ENCODE peak calls at places on chromosomes 12 and 14, in four cellular contexts. B is GM23248, C is PC-3, A is IMR-90. Z is an unnamed sample. For H3K4me1, the result is how much of the 10 kb centered on the place peaks cover.

GRCh38 chr12:59972941-59973340 is 377.1 kb downstream of the SLC16A7 start:
- DNase-seq in A (peak), B (peak), C (peak), Z (peak)

GRCh38 chr12:60522684-60523083 is 926.9 kb downstream of the SLC16A7 start:
- DNase-seq in A (no peak), B (no peak), C (no peak), Z (no peak)

GRCh38 chr14:74324945-74325361 is 22.2 kb upstream of the ABCD4 start:
- DNase-seq in A (peak), B (peak), C (peak), Z (peak)

GRCh38 chr14:57486767-57487379 is 6.8 kb downstream of the CCDC198 start:
- DNase-seq in B (peak), A (peak), C (peak), Z (peak)

GRCh38 chr14:40113671-40114070 is 681.4 kb upstream of the FBXO33 start:
- DNase-seq in A (no peak), C (no peak), B (no peak), Z (no peak)

GRCh38 chr14:96274122-96274910 is 18.3 kb downstream of the BDKRB1 start:
- DNase-seq in C (no peak), A (peak), B (peak), Z (peak)

GRCh38 chr12:7951671-7952070 is 15.7 kb upstream of the SLC2A3 start:
- DNase-seq in B (peak), C (no peak), A (no peak), Z (no peak)

GRCh38 chr12:104702565-104703139 is 245.9 kb downstream of the CHST11 start:
- DNase-seq in A (no peak), C (no peak), B (peak), Z (no peak)

GRCh38 chr12:71456316-71456715 is 16.7 kb downstream of the LGR5 start:
- DNase-seq in C (no peak), A (no peak), B (no peak), Z (no peak)

GRCh38 chr12:101939856-101940265 is 62.5 kb downstream of the DRAM1 start:
- DNase-seq in B (peak), A (peak), C (peak), Z (peak)

GRCh38 chr12:1533602-1534304 is 60.6 kb downstream of the FBXL14 start:
- DNase-seq in A (peak), B (peak), C (no peak), Z (no peak)

GRCh38 chr12:63841611-63842010 is 2.9 kb upstream of the SRGAP1 start:
- DNase-seq in A (peak), C (no peak), B (peak), Z (no peak)

GRCh38 chr12:42135264-42135814 is 9.3 kb downstream of the GXYLT1 start:
- DNase-seq in A (peak), C (peak), B (peak), Z (peak)

GRCh38 chr14:50955373-50956043 is 11.2 kb upstream of the PYGL start:
- DNase-seq in A (peak), B (peak), C (peak), Z (peak)

GRCh38 chr12:111450676-111451075 is 45.0 kb downstream of the SH2B3 start:
- DNase-seq in C (no peak), B (no peak), A (no peak), Z (no peak)

GRCh38 chr14:32075636-32076277 is 1.3 kb upstream of the ARHGAP5 start:
- DNase-seq in A (peak), B (peak), C (peak), Z (peak)

GRCh38 chr12:55847033-55847432 is 4.3 kb upstream of the MMP19 start:
- DNase-seq in A (peak), B (peak), C (no peak), Z (peak)

GRCh38 chr14:92729632-92730358 is 18.6 kb downstream of the LGMN start:
- DNase-seq in C (peak), A (peak), B (peak), Z (peak)

GRCh38 chr12:53219116-53219955 is 12.3 kb upstream of the ITGB7 start:
- DNase-seq in C (peak), A (peak), B (peak), Z (peak)

GRCh38 chr12:21769311-21769710 is 5.2 kb downstream of the KCNJ8 start:
- DNase-seq in B (peak), C (no peak), A (peak), Z (no peak)

GRCh38 chr12:14416658-14417057 is 51.2 kb downstream of the ATF7IP start:
- DNase-seq in C (peak), B (peak), A (peak), Z (peak)

GRCh38 chr12:102953221-102953620 is 4.3 kb upstream of the ASCL1 start:
- DNase-seq in C (no peak), B (no peak), A (no peak), Z (no peak)

GRCh38 chr12:92357584-92358261 is 212.1 kb upstream of the BTG1 start:
- DNase-seq in C (no peak), A (no peak), B (no peak), Z (no peak)

GRCh38 chr12:113171543-113171942 is 13.7 kb downstream of the DDX54 start:
- DNase-seq in C (no peak), A (no peak), B (no peak), Z (no peak)

GRCh38 chr12:13386269-13387039 is 189.9 kb downstream of the EMP1 start:
- DNase-seq in A (no peak), C (peak), B (no peak), Z (no peak)

GRCh38 chr12:100824476-100824875 is 29.9 kb downstream of the ANO4 start:
- DNase-seq in B (no peak), A (no peak), C (no peak), Z (no peak)

GRCh38 chr14:99280041-99280731 is 8.2 kb upstream of the BCL11B start:
- DNase-seq in B (no peak), A (no peak), C (no peak), Z (no peak)

GRCh38 chr14:68459480-68460136 is 333.3 kb downstream of the ZFP36L1 start:
- DNase-seq in B (no peak), C (no peak), A (no peak), Z (no peak)

GRCh38 chr12:11885261-11886038 is 185.3 kb upstream of the BCL2L14 start:
- DNase-seq in C (peak), B (peak), A (peak), Z (peak)

GRCh38 chr14:31902002-31902401 is 175.1 kb upstream of the ARHGAP5 start:
- DNase-seq in C (peak), A (no peak), B (no peak), Z (no peak)

GRCh38 chr14:56244138-56244789 is 126.1 kb downstream of the PELI2 start:
- DNase-seq in B (peak), C (peak), A (peak), Z (peak)

GRCh38 chr12:96861656-96862055 is 45.4 kb upstream of the NEDD1 start:
- DNase-seq in B (peak), A (no peak), C (no peak), Z (no peak)

GRCh38 chr12:96862326-96862725 is 44.7 kb upstream of the NEDD1 start:
- DNase-seq in B (no peak), C (peak), A (no peak), Z (no peak)

DNA sequence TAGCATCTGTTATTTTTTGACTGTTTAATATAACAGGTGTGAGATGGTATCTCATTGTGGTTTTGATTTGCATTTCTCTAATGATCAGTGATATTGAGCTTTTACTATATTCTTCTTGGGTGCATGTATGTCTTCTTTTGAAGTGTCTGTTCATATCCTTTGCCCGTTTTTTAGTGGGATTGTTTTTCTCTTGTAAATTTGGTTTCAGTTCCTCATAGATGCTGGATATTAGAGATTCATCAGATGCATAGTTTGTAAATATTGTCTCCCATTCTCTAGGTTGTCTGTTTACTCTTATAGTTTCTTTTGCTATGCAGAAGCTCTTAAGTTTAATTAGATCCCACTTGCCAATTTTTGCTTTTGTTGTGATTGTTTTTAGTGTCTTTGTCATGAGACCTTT is 48.9 kb upstream of the NEDD1 start:
- DNase-seq in A (no peak), B (no peak), C (no peak), Z (no peak)
- H3K27ac ChIP-seq in A (no peak), B (no peak), C (no peak), Z (no peak)

GRCh38 chr14:24238527-24239037 is 3.8 kb downstream of the TINF2 start:
- DNase-seq in C (no peak), B (no peak), A (no peak), Z (no peak)
- H3K4me1 ChIP-seq in C (half or more), B (under half), A (under half), Z (under half)

DNA sequence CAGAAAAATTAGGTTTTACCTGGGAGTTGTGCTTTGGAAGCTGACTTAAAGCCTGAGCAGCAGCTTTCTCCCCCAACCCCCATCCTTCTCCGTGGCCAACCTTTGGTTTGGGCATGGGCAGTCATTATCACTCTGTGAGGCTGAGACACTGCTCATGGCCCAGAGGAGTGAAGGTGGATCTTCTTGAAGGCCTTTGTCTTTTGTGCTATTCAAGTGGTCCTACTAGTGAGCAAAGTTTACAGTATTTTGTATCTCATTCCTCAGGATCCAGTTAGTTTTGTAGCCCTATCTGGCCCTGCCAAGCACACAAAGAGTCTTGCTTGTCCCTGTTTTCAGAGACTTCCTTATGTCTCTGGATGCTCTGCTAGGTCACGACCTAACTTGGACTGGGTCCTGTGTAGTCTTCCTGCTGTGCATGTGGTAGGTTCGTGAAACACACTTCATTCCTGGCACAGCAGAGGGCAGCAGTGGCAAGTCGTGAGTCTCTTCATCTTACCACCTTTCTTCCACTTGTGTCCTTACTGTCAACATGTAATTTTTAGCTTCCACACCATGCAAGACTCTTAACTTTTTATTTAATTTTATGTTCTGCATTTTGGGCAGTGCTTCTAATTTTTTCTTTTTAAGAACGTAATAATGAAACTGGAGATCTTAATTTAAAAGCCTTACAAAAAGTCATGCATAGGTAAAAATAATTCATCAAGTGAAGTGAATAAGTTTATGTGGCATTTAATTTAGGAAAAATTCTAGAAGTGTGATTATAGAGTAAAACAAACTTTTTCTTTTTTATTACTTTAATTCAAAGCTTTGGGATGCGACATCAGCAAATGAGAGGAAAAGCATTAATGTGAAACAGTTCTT is 53.7 kb downstream of the APAF1 start:
- DNase-seq in C (peak), A (peak), B (peak), Z (peak)
- H2AFZ ChIP-seq in C (no peak), A (no peak), B (peak), Z (no peak)

DNA sequence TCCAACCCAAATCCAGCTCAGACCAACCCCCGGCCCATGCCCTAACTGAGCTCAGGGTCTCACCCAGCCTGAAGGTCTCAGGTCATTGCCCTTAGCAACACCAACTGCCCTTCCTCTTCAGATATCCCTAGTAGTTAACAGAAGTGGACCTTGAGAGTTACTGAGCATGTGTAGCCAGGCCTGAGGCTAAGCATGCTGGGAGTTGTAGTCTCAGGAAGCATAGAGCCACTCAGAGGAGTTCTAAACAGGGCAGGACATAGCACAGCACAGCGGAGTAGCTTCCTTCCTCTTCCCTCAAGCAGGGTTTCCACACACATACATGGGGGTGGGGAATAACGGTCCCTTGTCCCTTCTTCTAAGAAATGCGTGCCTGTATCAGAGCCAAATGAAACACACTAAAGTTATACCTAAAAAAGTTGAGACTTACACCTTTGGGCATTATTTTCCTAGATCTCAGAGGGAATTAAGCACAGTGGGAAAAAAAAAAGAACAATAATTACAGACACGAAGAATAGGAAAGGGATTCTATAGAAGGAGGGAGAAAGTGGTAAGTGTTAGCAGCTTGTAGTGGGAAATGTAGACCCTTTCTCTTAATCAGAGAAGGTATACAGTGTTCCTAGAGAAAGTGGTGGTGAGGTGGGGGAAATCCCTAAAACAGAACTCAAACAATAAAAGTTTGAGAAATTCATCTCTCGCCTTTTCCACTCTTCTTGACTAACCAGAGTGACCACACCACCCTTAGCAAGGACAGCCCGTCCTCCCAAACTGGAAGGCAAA is 4.4 kb downstream of the KMT2D start:
- DNase-seq in C (peak), A (peak), B (peak), Z (peak)
- H3K27ac ChIP-seq in C (no peak), A (no peak), B (peak), Z (no peak)

GRCh38 chr14:30573203-30573814 is 14.4 kb downstream of the G2E3 start:
- DNase-seq in C (peak), A (peak), B (peak), Z (peak)

GRCh38 chr14:30569903-30570226 is 10.9 kb downstream of the G2E3 start:
- DNase-seq in B (no peak), C (no peak), A (no peak), Z (no peak)

GRCh38 chr14:30569216-30569902 is 10.4 kb downstream of the G2E3 start:
- DNase-seq in B (no peak), A (no peak), C (no peak), Z (peak)

GRCh38 chr14:30572237-30572636 is 13.3 kb downstream of the G2E3 start:
- DNase-seq in A (no peak), B (no peak), C (no peak), Z (no peak)

GRCh38 chr14:30572771-30573170 is 13.8 kb downstream of the G2E3 start:
- DNase-seq in C (no peak), B (no peak), A (no peak), Z (no peak)
- H3K4me1 ChIP-seq in C (under half), B (under half), A (under half), Z (under half)

GRCh38 chr14:36773136-36773540 is 111.5 kb downstream of the PAX9 start:
- DNase-seq in C (peak), A (peak), B (peak), Z (peak)
- H2AFZ ChIP-seq in C (no peak), A (no peak), B (no peak), Z (no peak)